ENCODE peak calls at places on chromosomes 4 and X, in eight cellular contexts. G is HFFc6, V is kidney, T is HCT116, N is AG09309, O is heart right ventricle, J is mesothelial cell of epicardium, H is MCF 10A. A is an unnamed sample.

GRCh38 chrX:68363984-68364383 is 69.3 kb downstream of the OPHN1 start:
- DNase-seq in G (peak), V (no peak), T (no peak), N (no peak), O (no peak), J (no peak), H (no peak), A (no peak)

GRCh38 chr4:23291139-23291538 is 598.4 kb downstream of the GBA3 start:
- DNase-seq in G (no peak), V (no peak), T (no peak), N (no peak), O (no peak), J (no peak), H (no peak), A (no peak)

GRCh38 chr4:23952258-23952657 is 62.4 kb upstream of the PPARGC1A start:
- DNase-seq in G (no peak), V (no peak), T (no peak), N (no peak), O (no peak), J (no peak), H (no peak), A (no peak)

GRCh38 chrX:100484971-100485370 is 74.9 kb upstream of the PCDH19 start:
- DNase-seq in G (no peak), V (no peak), T (no peak), N (no peak), O (no peak), J (no peak), H (no peak), A (no peak)

GRCh38 chr4:15938182-15938581 is 358 bp downstream of the FGFBP1 start:
- DNase-seq in G (no peak), V (peak), T (peak), N (no peak), O (no peak), J (no peak), H (peak), A (peak)

GRCh38 chr4:168605411-168605810 is 108.6 kb downstream of the PALLD start:
- DNase-seq in G (peak), V (no peak), T (no peak), N (no peak), O (no peak), J (no peak), H (peak), A (peak)

GRCh38 chrX:36908801-36909403 is 99.3 kb upstream of the FAM47C start:
- DNase-seq in G (peak), V (no peak), T (peak), N (no peak), O (no peak), J (no peak), H (peak), A (no peak)

GRCh38 chr4:57442834-57443291 is 332.7 kb upstream of the IGFBP7 start:
- DNase-seq in G (peak), V (no peak), T (no peak), N (no peak), O (peak), J (peak), H (peak), A (peak)

GRCh38 chr4:84403656-84404055 is 95.4 kb downstream of the NKX6-1 start:
- DNase-seq in G (no peak), V (no peak), T (no peak), N (no peak), O (no peak), J (no peak), H (peak), A (no peak)

GRCh38 chrX:68060506-68061205 is 372.6 kb downstream of the OPHN1 start:
- DNase-seq in G (no peak), V (no peak), T (no peak), N (no peak), O (no peak), J (no peak), H (no peak), A (no peak)

GRCh38 chrX:123422875-123423274 is 238.8 kb downstream of the GRIA3 start:
- DNase-seq in G (peak), V (no peak), T (no peak), N (no peak), O (peak), J (no peak), H (peak), A (peak)
- TF ChIP-seq CTCF in G (peak), V (peak), T (peak), N (peak), O (peak), J (no peak), H (peak), A (peak)

GRCh38 chr4:10088135-10089010 is 28.2 kb downstream of the WDR1 start:
- DNase-seq in G (no peak), V (peak), T (no peak), N (no peak), O (no peak), J (no peak), H (no peak), A (no peak)

GRCh38 chr4:10090467-10091250 is 25.9 kb downstream of the WDR1 start:
- DNase-seq in G (no peak), V (peak), T (no peak), N (no peak), O (no peak), J (no peak), H (no peak), A (no peak)

GRCh38 chr4:10091531-10092181 is 24.9 kb downstream of the WDR1 start:
- DNase-seq in G (no peak), V (peak), T (no peak), N (no peak), O (no peak), J (no peak), H (no peak), A (no peak)

GRCh38 chr4:10087152-10087791 is 29.3 kb downstream of the WDR1 start:
- DNase-seq in G (no peak), V (peak), T (no peak), N (no peak), O (no peak), J (no peak), H (no peak), A (no peak)

GRCh38 chr4:10089346-10089745 is 27.3 kb downstream of the WDR1 start:
- DNase-seq in G (no peak), V (peak), T (no peak), N (no peak), O (no peak), J (no peak), H (peak), A (peak)
- TF ChIP-seq CTCF in G (peak), V (peak), T (peak), N (peak), O (peak), J (no peak), H (no peak), A (peak)

GRCh38 chr4:115365185-115365584 is 251.8 kb upstream of the NDST4 start:
- DNase-seq in G (no peak), V (peak), T (no peak), N (no peak), O (no peak), J (no peak), H (no peak), A (no peak)

GRCh38 chr4:115366390-115366789 is 253.0 kb upstream of the NDST4 start:
- DNase-seq in G (no peak), V (no peak), T (no peak), N (no peak), O (no peak), J (no peak), H (no peak), A (no peak)

GRCh38 chr4:115370490-115370889 is 257.1 kb upstream of the NDST4 start:
- DNase-seq in G (no peak), V (no peak), T (no peak), N (no peak), O (no peak), J (no peak), H (no peak), A (no peak)

GRCh38 chr4:115374621-115375020 is 261.2 kb upstream of the NDST4 start:
- DNase-seq in G (no peak), V (no peak), T (no peak), N (no peak), O (no peak), J (no peak), H (no peak), A (no peak)

GRCh38 chr4:115370012-115370411 is 256.6 kb upstream of the NDST4 start:
- DNase-seq in G (no peak), V (no peak), T (no peak), N (no peak), O (no peak), J (no peak), H (no peak), A (no peak)
- TF ChIP-seq CTCF in G (no peak), V (no peak), T (no peak), N (no peak), O (no peak), J (no peak), H (no peak), A (no peak)

GRCh38 chr4:115042496-115042895 is 70.9 kb downstream of the NDST4 start:
- DNase-seq in G (no peak), V (no peak), T (no peak), N (no peak), O (no peak), J (no peak), H (peak), A (no peak)
- TF ChIP-seq CTCF in G (peak), V (no peak), T (peak), N (no peak), O (no peak), J (no peak), H (no peak), A (no peak)

GRCh38 chr4:149980941-149981340 is 97.3 kb upstream of the DCLK2 start:
- DNase-seq in G (peak), V (no peak), T (peak), N (no peak), O (peak), J (no peak), H (peak), A (peak)
- TF ChIP-seq CTCF in G (peak), V (peak), T (peak), N (peak), O (peak), J (peak), H (peak), A (no peak)

GRCh38 chr4:148072789-148073188 is 340.9 kb downstream of the ARHGAP10 start:
- DNase-seq in G (no peak), V (no peak), T (no peak), N (no peak), O (no peak), J (no peak), H (no peak), A (no peak)
- TF ChIP-seq CTCF in G (no peak), V (no peak), T (no peak), N (no peak), O (no peak), J (no peak), H (no peak), A (no peak)

GRCh38 chr4:80333121-80333520 is 2.4 kb upstream of the CFAP299 start:
- DNase-seq in G (peak), V (no peak), T (no peak), N (no peak), O (no peak), J (no peak), H (no peak), A (no peak)

GRCh38 chr4:80334568-80334967 is 962 bp upstream of the CFAP299 start:
- DNase-seq in G (no peak), V (no peak), T (no peak), N (no peak), O (no peak), J (no peak), H (no peak), A (no peak)

GRCh38 chr4:80336582-80336981 is 1.1 kb downstream of the CFAP299 start:
- DNase-seq in G (peak), V (no peak), T (peak), N (no peak), O (no peak), J (no peak), H (peak), A (peak)

GRCh38 chr4:80335226-80335553 is 340 bp upstream of the CFAP299 start:
- DNase-seq in G (no peak), V (no peak), T (no peak), N (no peak), O (no peak), J (no peak), H (no peak), A (no peak)

GRCh38 chr4:80335554-80336358 is at the start of gene CFAP299:
- DNase-seq in G (peak), V (peak), T (peak), N (peak), O (peak), J (peak), H (peak), A (peak)
- TF ChIP-seq CTCF in G (peak), V (peak), T (peak), N (peak), O (no peak), J (peak), H (peak), A (peak)

GRCh38 chr4:148412460-148412859 is 29.8 kb downstream of the NR3C2 start:
- DNase-seq in G (no peak), V (no peak), T (no peak), N (no peak), O (no peak), J (no peak), H (no peak), A (no peak)

GRCh38 chr4:148415500-148415899 is 26.7 kb downstream of the NR3C2 start:
- DNase-seq in G (no peak), V (no peak), T (peak), N (no peak), O (no peak), J (no peak), H (peak), A (no peak)
- TF ChIP-seq CTCF in G (no peak), V (no peak), T (no peak), N (no peak), O (no peak), J (no peak), H (peak), A (no peak)

A was measured in Calu3.